ENCODE peak calls at places on chromosomes 16 and 17, in seven cellular contexts. B, O, L, A, E, I and R are unnamed samples. For H3K4me1, the result is how much of the 10 kb centered on the place peaks cover.

GRCh38 chr16:22693670-22694340 is 120.2 kb upstream of the HS3ST2 start:
- DNase-seq in I (no peak), B (no peak), L (no peak), E (no peak), O (no peak), A (no peak), R (no peak)

GRCh38 chr16:55811811-55812210 is 21.1 kb downstream of the CES1 start:
- DNase-seq in O (no peak), B (no peak), I (no peak), A (no peak), L (no peak), E (no peak), R (peak)

GRCh38 chr17:14301279-14301760 is 439 bp downstream of the HS3ST3B1 start:
- DNase-seq in B (no peak), L (no peak), I (no peak), E (no peak), O (no peak), A (no peak), R (no peak)

GRCh38 chr17:46199379-46199778 is 6.2 kb upstream of the KANSL1 start:
- DNase-seq in I (no peak), L (no peak), A (no peak), B (no peak), E (no peak), O (no peak), R (no peak)

GRCh38 chr16:13120557-13120956 is 219.2 kb downstream of the SHISA9 start:
- DNase-seq in A (no peak), B (peak), E (no peak), O (no peak), L (no peak), I (no peak), R (no peak)

GRCh38 chr16:84976644-84977400 is 34.5 kb downstream of the ZDHHC7 start:
- DNase-seq in I (peak), E (peak), B (no peak), L (no peak), O (no peak), A (peak), R (peak)

GRCh38 chr17:48067245-48067644 is 19.1 kb downstream of the NFE2L1 start:
- DNase-seq in O (no peak), A (no peak), L (no peak), E (no peak), B (no peak), I (no peak), R (no peak)

GRCh38 chr17:34227707-34228106 is 27.4 kb upstream of the CCL2 start:
- DNase-seq in L (no peak), O (no peak), I (no peak), E (no peak), B (no peak), A (no peak), R (no peak)

GRCh38 chr16:56672761-56673536 is 3.3 kb downstream of the MT1H start:
- DNase-seq in O (no peak), B (no peak), I (no peak), E (no peak), A (no peak), L (no peak), R (no peak)

GRCh38 chr17:67452681-67453554 is 75.8 kb downstream of the PITPNC1 start:
- DNase-seq in O (no peak), I (no peak), B (peak), L (no peak), E (no peak), A (no peak), R (no peak)

GRCh38 chr16:50595854-50596253 is 47.7 kb downstream of the NKD1 start:
- DNase-seq in O (no peak), I (no peak), L (no peak), E (no peak), A (no peak), B (no peak), R (no peak)

GRCh38 chr17:77746901-77747620 is 211.4 kb upstream of the TNRC6C start:
- DNase-seq in O (no peak), B (peak), L (no peak), E (no peak), I (no peak), A (no peak), R (no peak)

GRCh38 chr17:2485543-2485942 is 26.1 kb downstream of the METTL16 start:
- DNase-seq in L (no peak), I (no peak), E (no peak), O (no peak), A (no peak), B (no peak), R (no peak)

GRCh38 chr17:16121915-16122314 is 93.4 kb downstream of the NCOR1 start:
- DNase-seq in O (no peak), A (no peak), I (no peak), E (no peak), B (no peak), L (no peak), R (no peak)

GRCh38 chr17:19928299-19928698 is 49.3 kb downstream of the AKAP10 start:
- DNase-seq in A (no peak), I (no peak), B (no peak), O (peak), E (no peak), L (no peak), R (no peak)

GRCh38 chr17:74922694-74923537 is at the start of gene USH1G:
- DNase-seq in B (peak), E (no peak), A (no peak), O (no peak), I (no peak), L (peak), R (peak)

GRCh38 chr17:6205525-6205924 is 135.3 kb downstream of the WSCD1 start:
- DNase-seq in E (no peak), O (no peak), A (no peak), L (no peak), I (no peak), B (peak), R (no peak)

GRCh38 chr17:35568561-35568960 is 7.9 kb upstream of the SLFN14 start:
- DNase-seq in O (peak), B (peak), E (no peak), I (no peak), L (no peak), A (no peak), R (no peak)

GRCh38 chr17:48647103-48647963 is 21.2 kb upstream of the HOXB9 start:
- DNase-seq in B (peak), E (no peak), O (no peak), I (no peak), A (no peak), L (no peak), R (no peak)

GRCh38 chr17:58920773-58921172 is 165.1 kb downstream of the PPM1E start:
- DNase-seq in L (no peak), A (no peak), O (no peak), E (no peak), I (no peak), B (no peak), R (no peak)

GRCh38 chr16:88974641-88975215 is 2.3 kb downstream of the CBFA2T3 start:
- DNase-seq in L (no peak), B (no peak), A (no peak), I (no peak), O (no peak), E (no peak), R (no peak)

GRCh38 chr17:17942846-17943245 is 29.4 kb downstream of the TOM1L2 start:
- DNase-seq in O (peak), L (no peak), A (no peak), E (no peak), B (no peak), I (no peak), R (no peak)

GRCh38 chr16:70331091-70331490 is 15.6 kb upstream of the DDX19A start:
- DNase-seq in E (no peak), L (no peak), I (no peak), A (no peak), O (no peak), B (no peak), R (no peak)

GRCh38 chr17:65914784-65915342 is 277.1 kb downstream of the CEP112 start:
- DNase-seq in L (no peak), I (no peak), A (no peak), O (peak), B (no peak), E (no peak), R (no peak)

GRCh38 chr17:13735444-13735843 is 133.7 kb upstream of the HS3ST3A1 start:
- DNase-seq in I (no peak), B (peak), E (no peak), L (no peak), O (no peak), A (no peak), R (no peak)

GRCh38 chr17:33520404-33521032 is 227.4 kb upstream of the ASIC2 start:
- DNase-seq in A (peak), O (no peak), I (peak), E (peak), B (peak), L (peak), R (no peak)

GRCh38 chr17:1709403-1709891 is 730 bp downstream of the TLCD2 start:
- DNase-seq in A (no peak), B (peak), O (no peak), I (peak), L (no peak), E (no peak), R (no peak)

GRCh38 chr17:835263-835662 is 53.1 kb downstream of the MRM3 start:
- DNase-seq in O (peak), I (no peak), A (peak), E (no peak), L (peak), B (peak), R (no peak)

GRCh38 chr16:65875362-65876199 is 490.9 kb upstream of the CDH5 start:
- DNase-seq in A (no peak), L (no peak), E (no peak), B (peak), O (peak), I (no peak), R (no peak)

GRCh38 chr17:28745777-28746473 is 2.1 kb downstream of the TRAF4 start:
- DNase-seq in A (no peak), L (no peak), E (peak), B (peak), I (no peak), O (no peak), R (peak)

GRCh38 chr17:48429156-48429555 is 858 bp downstream of the SKAP1 start:
- DNase-seq in B (peak), E (no peak), A (no peak), L (no peak), O (no peak), I (no peak), R (no peak)

GRCh38 chr16:49061315-49061714 is 220.3 kb downstream of the CBLN1 start:
- DNase-seq in B (no peak), A (no peak), E (no peak), I (peak), L (no peak), O (no peak), R (no peak)

GRCh38 chr17:4858880-4859260 is 25.7 kb downstream of the MINK1 start:
- DNase-seq in I (peak), E (peak), O (peak), B (peak), L (no peak), A (no peak), R (peak)

GRCh38 chr17:81044428-81044763 is 9.4 kb downstream of the BAIAP2 start:
- DNase-seq in A (no peak), B (no peak), L (no peak), O (no peak), E (no peak), I (no peak), R (no peak)

GRCh38 chr17:81042606-81043005 is 7.7 kb downstream of the BAIAP2 start:
- DNase-seq in E (no peak), A (no peak), O (no peak), B (no peak), I (no peak), L (no peak), R (peak)

GRCh38 chr17:81043725-81044427 is 8.9 kb downstream of the BAIAP2 start:
- DNase-seq in I (peak), E (peak), O (peak), A (no peak), B (peak), L (no peak), R (no peak)

GRCh38 chr17:81044764-81045589 is 10.0 kb downstream of the BAIAP2 start:
- DNase-seq in O (peak), E (peak), B (no peak), L (peak), A (peak), I (peak), R (peak)

DNA sequence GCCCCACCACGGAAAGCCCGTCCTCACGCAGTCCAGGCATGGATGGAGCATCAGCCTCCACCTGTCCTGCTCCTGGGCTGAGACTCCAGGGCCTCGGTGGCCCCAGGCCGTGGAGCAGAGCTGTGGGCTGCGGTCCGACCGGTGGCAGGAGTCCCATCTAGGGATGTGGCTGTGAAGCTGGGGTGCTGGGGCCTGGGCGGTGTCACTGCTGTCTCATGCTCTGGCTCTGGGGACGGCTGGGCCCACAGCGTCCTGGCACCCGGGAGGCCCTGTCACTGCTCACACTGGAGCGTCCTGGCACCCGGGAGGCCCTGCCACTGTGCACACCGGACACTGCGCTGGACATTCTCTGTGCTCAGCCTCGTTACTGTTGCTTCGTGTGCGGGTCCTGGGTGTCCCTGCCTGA is 8.4 kb downstream of the BAIAP2 start:
- DNase-seq in O (no peak), I (no peak), E (no peak), L (no peak), A (no peak), B (no peak), R (no peak)
- H3K27ac ChIP-seq in O (peak), I (peak), E (peak), L (peak), A (peak), B (peak), R (no peak)

GRCh38 chr16:67241008-67241900 is 6.0 kb downstream of the FHOD1 start:
- DNase-seq in E (peak), L (no peak), O (peak), A (no peak), I (peak), B (peak), R (peak)
- H3K4me1 ChIP-seq in E (under half), L (under half), O (half or more), A (under half), I (half or more), B (under half), R (under half)

DNA sequence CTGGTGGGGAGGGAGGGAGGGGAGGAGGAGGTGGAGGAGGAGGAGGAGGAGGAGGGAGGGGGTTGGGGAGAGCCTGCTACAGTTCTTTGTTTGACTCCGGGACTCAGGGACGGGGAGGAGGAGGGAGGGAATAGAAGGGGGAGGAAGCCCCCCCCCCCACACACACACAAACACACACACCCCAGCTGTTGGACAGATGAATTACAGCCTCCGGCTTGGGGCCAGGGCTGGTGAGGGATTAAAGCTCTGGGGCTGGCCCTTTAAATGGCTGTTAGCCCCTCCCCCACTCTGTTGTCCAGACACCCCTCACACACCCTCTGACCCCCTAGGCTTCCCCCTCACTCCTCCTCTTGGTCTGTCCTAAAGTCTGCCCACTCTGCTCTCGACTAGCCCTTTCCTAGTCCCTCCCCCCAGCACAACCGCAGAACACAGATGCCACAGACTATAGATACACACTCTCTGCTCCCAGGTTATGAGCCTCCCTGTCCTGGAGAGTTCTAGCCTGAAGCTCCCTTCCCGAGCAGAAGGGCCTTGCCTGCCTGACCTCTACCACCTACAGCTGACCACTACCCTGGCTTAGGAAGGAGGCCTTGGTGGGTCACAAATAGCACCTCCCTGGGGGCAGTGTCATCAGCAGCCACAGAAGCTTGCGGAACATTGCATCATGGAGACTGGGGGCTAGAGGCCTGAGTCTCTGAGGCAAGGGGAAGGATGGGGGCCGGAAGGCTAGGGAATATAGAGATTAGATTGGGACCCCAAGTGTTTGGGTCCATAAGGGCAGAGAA is 4.5 kb downstream of the KDM6B start:
- DNase-seq in B (peak), A (no peak), I (no peak), O (peak), L (no peak), E (no peak), R (peak)
- H3K4me3 ChIP-seq in B (peak), A (no peak), I (no peak), O (peak), L (no peak), E (peak), R (no peak)

GRCh38 chr16:4882261-4882632 is 35.0 kb downstream of the UBN1 start:
- DNase-seq in A (no peak), I (no peak), L (no peak), O (no peak), B (no peak), E (no peak), R (no peak)

GRCh38 chr16:4884972-4885874 is 37.9 kb downstream of the UBN1 start:
- DNase-seq in A (no peak), O (no peak), I (no peak), B (no peak), L (no peak), E (no peak), R (no peak)

GRCh38 chr16:4883501-4883900 is 36.2 kb downstream of the UBN1 start:
- DNase-seq in E (no peak), B (no peak), I (no peak), O (no peak), L (no peak), A (no peak), R (peak)

GRCh38 chr16:4884209-4884608 is 36.9 kb downstream of the UBN1 start:
- DNase-seq in B (no peak), I (no peak), O (no peak), A (no peak), L (no peak), E (no peak), R (no peak)

GRCh38 chr16:4882633-4883285 is 35.5 kb downstream of the UBN1 start:
- DNase-seq in B (no peak), L (no peak), A (peak), E (peak), O (peak), I (peak), R (no peak)
- H3K27ac ChIP-seq in B (no peak), L (peak), A (no peak), E (peak), O (peak), I (peak), R (no peak)

DNA sequence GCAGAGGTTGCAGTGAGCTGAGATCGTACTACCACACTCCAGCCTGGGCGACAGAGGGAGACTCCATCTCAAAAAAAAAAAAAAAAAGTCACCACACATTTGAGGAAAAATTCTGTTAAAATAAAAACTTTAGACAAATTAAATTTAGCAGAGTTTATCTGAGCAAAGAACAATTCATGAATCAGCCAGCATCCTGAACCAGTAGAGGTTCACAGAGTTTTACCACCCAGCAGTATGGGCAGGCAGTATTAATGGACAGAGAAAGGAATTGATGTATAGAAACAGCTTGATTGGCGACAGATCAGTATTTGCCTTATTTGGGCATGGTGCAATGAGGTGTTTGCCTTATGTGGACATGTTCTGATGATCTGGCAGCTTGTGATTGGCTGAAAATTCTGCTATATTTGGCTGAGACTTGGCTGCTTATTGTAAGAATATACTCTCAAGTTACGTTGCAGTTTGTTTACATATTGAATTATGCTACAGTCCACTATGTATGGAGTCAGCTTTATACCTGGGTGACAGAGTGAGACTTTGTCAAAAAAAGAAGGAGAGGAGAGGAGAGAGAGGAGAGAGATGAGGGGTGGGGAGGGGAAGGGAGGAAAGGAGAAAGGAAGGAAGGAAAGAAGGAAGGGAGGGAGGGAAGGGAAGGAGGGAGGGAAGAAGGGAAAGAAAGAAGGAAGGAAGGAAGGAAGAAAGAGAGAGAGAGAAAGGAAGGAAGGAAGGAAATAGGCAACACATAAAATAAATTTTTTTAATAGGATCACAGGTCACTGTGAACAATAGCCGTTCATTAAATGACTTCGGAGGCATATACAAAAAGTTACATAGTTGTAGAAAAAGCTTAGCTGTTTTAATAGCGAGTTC is 14.6 kb downstream of the ABCC3 start:
- DNase-seq in L (no peak), B (no peak), O (no peak), E (no peak), I (no peak), A (no peak), R (no peak)
- H3K4me1 ChIP-seq in L (under half), B (under half), O (under half), E (under half), I (under half), A (under half), R (under half)

DNA sequence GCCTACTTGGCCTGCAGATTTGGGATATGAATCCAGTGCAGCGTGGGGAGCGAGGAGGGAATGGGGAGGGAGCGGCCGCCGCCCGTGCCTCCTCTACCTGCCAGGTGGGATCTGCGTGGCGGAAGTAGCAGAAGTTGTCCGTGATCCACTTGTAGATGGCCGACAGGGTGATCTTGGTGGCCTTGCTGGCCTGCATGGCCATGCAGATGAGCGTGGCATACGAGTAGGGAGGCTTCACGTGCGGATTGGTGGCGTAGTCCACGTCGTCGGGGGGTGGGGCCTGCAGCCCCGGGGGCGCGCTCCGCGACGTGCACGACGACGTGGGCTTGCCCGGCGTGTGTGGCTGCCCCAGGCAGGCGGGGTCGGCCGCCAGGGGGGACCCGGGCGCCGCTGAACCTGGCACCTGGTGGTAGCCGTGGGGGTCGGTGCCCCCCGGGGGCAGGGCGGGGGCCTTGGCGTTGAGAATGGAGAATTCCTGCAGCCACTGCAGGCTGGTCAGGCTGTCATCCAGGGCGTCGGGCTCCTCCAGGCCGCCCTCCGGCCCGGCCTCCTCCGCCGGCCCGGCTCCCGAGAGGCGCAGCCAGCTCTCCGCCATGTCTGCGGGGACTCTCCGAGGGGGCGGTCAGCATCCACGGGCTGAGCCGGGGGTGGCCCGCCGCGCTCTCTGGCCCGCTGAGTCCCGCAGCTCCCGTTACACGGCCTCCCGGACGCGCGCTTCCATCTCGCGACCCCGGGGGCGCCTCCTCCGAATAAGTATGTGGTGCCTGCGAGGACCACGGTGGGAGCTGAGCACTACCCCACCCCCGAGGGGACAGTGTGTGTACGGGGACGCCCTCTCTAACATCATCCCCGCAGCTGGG is 1.0 kb downstream of the FOXJ1 start:
- DNase-seq in O (no peak), E (no peak), L (no peak), A (no peak), B (peak), I (peak), R (peak)
- H3K4me3 ChIP-seq in O (no peak), E (no peak), L (no peak), A (no peak), B (peak), I (peak), R (peak)